ENCODE peak calls at places on chromosomes 2 and 18, in five cellular contexts. V, E, W, N and D are unnamed samples.

GRCh38 chr2:71796174-71796592 is 342.8 kb downstream of the DYSF start:
- DNase-seq in N (no peak), E (peak; percentile 57), V (no peak), W (no peak), D (no peak)

GRCh38 chr2:9201185-9201891 is 5.3 kb upstream of the ASAP2 start:
- DNase-seq in V (peak; percentile 83), N (no peak), W (no peak), E (no peak), D (no peak)

GRCh38 chr18:37778417-37779165 is 213.0 kb upstream of the CELF4 start:
- DNase-seq in E (peak; percentile 78), V (peak; percentile 60), N (peak; percentile 37), W (no peak), D (peak; percentile 13)

GRCh38 chr18:38025433-38026038 is 459.9 kb upstream of the CELF4 start:
- DNase-seq in E (no peak), W (no peak), N (no peak), V (no peak), D (no peak)

GRCh38 chr2:39568116-39568515 is 97.6 kb upstream of the TMEM178A start:
- DNase-seq in W (no peak), V (no peak), E (no peak), N (no peak), D (no peak)

GRCh38 chr2:229731916-229732315 is 17.6 kb upstream of the DNER start:
- DNase-seq in N (no peak), W (no peak), E (no peak), V (peak; percentile 24), D (no peak)

GRCh38 chr2:177759443-177759842 is 313.1 kb downstream of the PDE11A start:
- DNase-seq in N (no peak), W (no peak), E (no peak), V (no peak), D (no peak)

GRCh38 chr2:215849771-215850170 is 163.6 kb downstream of the MREG start:
- DNase-seq in V (no peak), W (no peak), N (no peak), E (no peak), D (no peak)

GRCh38 chr2:44974064-44974715 is 32.7 kb downstream of the SIX3 start:
- DNase-seq in E (peak; percentile 83), W (no peak), N (peak; percentile 52), V (peak; percentile 68), D (peak; percentile 73)

GRCh38 chr18:27713037-27713726 is 463.7 kb downstream of the CDH2 start:
- DNase-seq in V (no peak), W (no peak), E (no peak), N (no peak), D (no peak)

GRCh38 chr18:24246143-24246542 is 107.3 kb downstream of the CABYR start:
- DNase-seq in V (no peak), E (no peak), W (peak; percentile 23), N (no peak), D (no peak)

GRCh38 chr2:40797115-40797514 is 345.2 kb upstream of the SLC8A1 start:
- DNase-seq in E (no peak), W (no peak), V (no peak), N (no peak), D (no peak)

GRCh38 chr2:64311948-64312621 is 141.9 kb upstream of the LGALSL start:
- DNase-seq in E (peak; percentile 42), W (no peak), V (peak; percentile 33), N (peak; percentile 85), D (peak; percentile 71)

GRCh38 chr2:10752236-10752635 is 30.8 kb downstream of the ATP6V1C2 start:
- DNase-seq in V (no peak), W (no peak), N (no peak), E (no peak), D (no peak)

GRCh38 chr2:194104687-194105086 is 1552.3 kb upstream of the SLC39A10 start:
- DNase-seq in N (no peak), E (no peak), W (peak; percentile 77), V (no peak), D (no peak)

GRCh38 chr18:8212893-8213805 is 396.1 kb upstream of the RAB12 start:
- DNase-seq in W (no peak), V (no peak), E (no peak), N (no peak), D (no peak)

GRCh38 chr2:45237850-45238542 is 228.7 kb upstream of the SIX2 start:
- DNase-seq in V (peak; percentile 11), W (no peak), N (peak; percentile 83), E (no peak), D (peak; percentile 16)

GRCh38 chr2:240405654-240406313 is 29.7 kb upstream of the GPC1 start:
- DNase-seq in W (no peak), V (no peak), N (no peak), E (no peak), D (no peak)

GRCh38 chr2:101223814-101224231 is 28.9 kb upstream of the CNOT11 start:
- DNase-seq in N (no peak), W (peak; percentile 97), E (no peak), V (no peak), D (no peak)

GRCh38 chr2:98701230-98701629 is 29.7 kb downstream of the MGAT4A start:
- DNase-seq in V (no peak), W (no peak), E (no peak), N (no peak), D (no peak)

GRCh38 chr2:169676357-169676756 is 17.8 kb downstream of the CFAP210 start:
- DNase-seq in E (no peak), V (no peak), N (no peak), W (no peak), D (no peak)

GRCh38 chr18:22630980-22631379 is 213.3 kb upstream of the CTAGE1 start:
- DNase-seq in N (no peak), E (no peak), V (no peak), W (no peak), D (no peak)

GRCh38 chr18:2337552-2338141 is 233.7 kb downstream of the METTL4 start:
- DNase-seq in E (peak; percentile 26), V (peak; percentile 60), N (peak; percentile 17), W (no peak), D (peak; percentile 19)

GRCh38 chr2:46848446-46848845 is 67.2 kb downstream of the MCFD2 start:
- DNase-seq in W (no peak), E (no peak), N (no peak), V (no peak), D (no peak)

GRCh38 chr2:46849080-46849715 is 66.4 kb downstream of the MCFD2 start:
- DNase-seq in W (no peak), E (no peak), V (peak; percentile 35), N (peak; percentile 38), D (no peak)

GRCh38 chr2:46847185-46847710 is 68.4 kb downstream of the MCFD2 start:
- DNase-seq in N (peak; percentile 77), W (no peak), V (no peak), E (peak; percentile 91), D (no peak)

GRCh38 chr2:46846454-46846990 is 69.1 kb downstream of the MCFD2 start:
- DNase-seq in W (no peak), V (no peak), N (no peak), E (no peak), D (no peak)

DNA sequence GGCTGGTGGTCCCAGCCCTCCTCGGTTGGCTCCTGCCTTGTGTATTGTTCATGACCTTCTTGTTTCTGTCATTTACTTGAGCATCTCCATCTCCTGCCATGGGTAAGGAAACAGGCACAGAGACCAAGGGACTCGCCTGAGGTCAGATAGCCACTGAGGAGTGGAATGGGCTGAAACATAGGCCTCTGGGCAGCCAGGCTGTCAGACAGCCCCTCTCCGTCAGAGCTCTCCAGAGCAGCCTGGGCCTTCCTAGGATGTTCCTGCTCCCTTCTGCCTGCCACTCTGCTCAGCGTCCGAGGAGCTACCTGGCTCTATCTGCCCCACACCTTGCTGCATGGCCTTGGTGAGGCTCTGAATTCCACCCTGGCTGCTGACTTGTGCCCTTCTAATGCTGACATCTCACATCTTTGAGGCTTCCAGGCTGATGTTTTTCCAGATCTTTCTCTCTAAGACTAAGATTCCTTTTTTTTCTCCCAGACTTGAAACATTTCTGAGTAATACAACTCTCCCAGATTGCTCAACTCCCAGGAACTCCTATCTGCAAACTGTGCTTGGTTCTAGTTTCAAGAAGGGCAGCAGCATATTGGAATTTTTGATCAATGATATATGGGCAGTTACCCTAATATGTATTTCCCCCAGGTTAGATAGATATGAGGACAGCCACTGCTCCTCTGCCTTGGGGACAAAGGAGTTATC is 67.7 kb downstream of the MCFD2 start:
- DNase-seq in N (no peak), W (no peak), V (no peak), E (no peak), D (no peak)
- TF ChIP-seq ZBTB33 in N (no peak), W (no peak), V (no peak), E (no peak), D (no peak)

GRCh38 chr2:18118703-18119102 is 240.2 kb downstream of the KCNS3 start:
- DNase-seq in E (no peak), V (no peak), W (no peak), N (no peak), D (no peak)

GRCh38 chr2:18117592-18117991 is 239.1 kb downstream of the KCNS3 start:
- DNase-seq in N (peak; percentile 35), V (peak; percentile 5), W (no peak), E (peak; percentile 19), D (peak; percentile 13)

GRCh38 chr2:18122544-18123210 is 244.2 kb downstream of the KCNS3 start:
- DNase-seq in E (peak; percentile 10), W (no peak), V (no peak), N (no peak), D (no peak)

GRCh38 chr2:18123211-18123570 is 244.7 kb downstream of the KCNS3 start:
- DNase-seq in W (no peak), V (no peak), N (no peak), E (peak; percentile 47), D (no peak)

GRCh38 chr2:18119883-18120282 is 241.4 kb downstream of the KCNS3 start:
- DNase-seq in V (no peak), N (no peak), E (no peak), W (no peak), D (no peak)
- TF ChIP-seq ZBTB33 in V (no peak), N (no peak), E (no peak), W (no peak), D (no peak)

DNA sequence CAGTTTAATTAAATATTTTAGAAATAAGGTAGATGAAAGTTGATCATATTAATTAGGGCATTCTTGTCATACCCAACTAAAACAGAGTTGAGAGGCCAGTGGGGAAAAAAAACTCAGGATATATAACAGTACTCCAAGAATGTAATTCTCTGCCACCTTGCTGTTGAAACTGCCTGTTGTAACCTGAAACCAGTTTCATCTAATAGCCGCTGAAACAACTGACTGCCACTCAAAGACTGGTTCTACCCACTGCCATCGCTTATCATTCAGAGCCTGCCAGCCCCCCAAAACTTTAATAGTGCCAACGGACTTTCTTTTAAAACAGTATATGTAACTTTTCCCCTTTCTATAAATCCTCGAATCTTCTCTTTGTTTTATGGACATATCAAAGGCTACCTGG is 37.7 kb upstream of the FSIP2 start:
- DNase-seq in N (no peak), V (no peak), W (no peak), E (no peak), D (no peak)
- TF ChIP-seq ZBTB33 in N (no peak), V (no peak), W (no peak), E (no peak), D (no peak)

DNA sequence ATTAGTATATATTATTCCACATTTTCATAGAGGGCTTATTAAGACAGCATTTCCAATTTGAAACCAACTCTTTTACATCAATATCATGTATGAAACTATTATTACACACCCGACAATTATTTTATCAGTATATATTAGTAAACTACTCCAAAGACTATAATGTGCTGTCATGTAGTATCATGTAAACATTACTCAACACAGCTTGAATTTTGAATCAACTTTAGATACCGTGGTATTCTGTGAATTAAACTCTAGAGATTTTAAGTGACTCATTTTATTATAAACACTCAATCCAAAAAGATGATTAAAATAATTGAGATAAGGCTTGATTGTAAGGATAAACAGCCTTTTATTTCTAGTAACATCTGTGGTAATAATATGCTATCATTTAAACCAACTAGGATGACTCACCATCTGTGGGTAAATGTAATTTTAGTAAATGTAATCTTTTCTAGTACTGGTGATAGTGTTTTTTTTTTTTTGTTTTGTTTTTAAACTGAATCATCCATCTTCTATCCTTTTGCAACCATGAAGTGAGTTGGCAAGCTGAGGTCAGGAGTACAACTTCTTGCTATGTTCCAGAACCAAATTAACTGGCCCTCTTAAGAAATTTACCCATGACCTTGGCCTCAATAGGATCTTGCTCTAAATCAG is 144.3 kb upstream of the SMAD7 start:
- DNase-seq in E (no peak), V (no peak), W (no peak), N (no peak), D (no peak)
- TF ChIP-seq ZBTB33 in E (no peak), V (no peak), W (no peak), N (no peak), D (no peak)